ENCODE peak calls at places on chromosomes 12 and 14, in six cellular contexts. H is H9, G is neuronal stem cell, C is mesenchymal stem cell, O is trophoblast cell, E is IMR-90. N is an unnamed sample.

GRCh38 chr12:130521375-130522124 is 183.9 kb downstream of the PIWIL1 start:
- DNase-seq in H (no peak), G (no peak), C (no peak), O (no peak), E (no peak), N (no peak)

GRCh38 chr12:40693503-40693863 is 1.2 kb downstream of the CNTN1 start:
- DNase-seq in H (peak; percentile 70), G (peak; percentile 12), C (no peak), O (no peak), E (no peak), N (no peak)

GRCh38 chr14:22479781-22480464 is 109.1 kb downstream of the DAD1 start:
- DNase-seq in H (no peak), G (no peak), C (no peak), O (no peak), E (no peak), N (no peak)

GRCh38 chr12:110885152-110885840 is 35.1 kb downstream of the MYL2 start:
- DNase-seq in H (no peak), G (peak; percentile 49), C (no peak), O (no peak), E (no peak), N (no peak)

GRCh38 chr14:82385043-82385442 is 851.4 kb upstream of the SEL1L start:
- DNase-seq in H (no peak), G (no peak), C (no peak), O (no peak), E (no peak), N (no peak)

GRCh38 chr12:25322918-25323773 is 72.4 kb upstream of the KRAS start:
- DNase-seq in H (no peak), G (no peak), C (no peak), O (no peak), E (peak; percentile 46), N (no peak)

GRCh38 chr12:1054103-1054838 is 63.2 kb downstream of the ERC1 start:
- DNase-seq in H (no peak), G (peak; percentile 11), C (no peak), O (no peak), E (no peak), N (peak; percentile 1)

GRCh38 chr12:10075451-10075850 is 23.3 kb downstream of the CLEC1A start:
- DNase-seq in H (no peak), G (no peak), C (no peak), O (no peak), E (no peak), N (no peak)

GRCh38 chr14:32201196-32201815 is 539 bp upstream of the RNU6-7 start:
- DNase-seq in H (peak; percentile 97), G (peak; percentile 80), C (peak; percentile 74), O (peak; percentile 97), E (peak; percentile 33), N (peak; percentile 95)

GRCh38 chr12:57637364-57637763 is 4.4 kb upstream of the B4GALNT1 start:
- DNase-seq in H (no peak), G (no peak), C (no peak), O (no peak), E (no peak), N (no peak)

GRCh38 chr12:101951002-101951670 is 73.8 kb downstream of the DRAM1 start:
- DNase-seq in H (no peak), G (no peak), C (no peak), O (no peak), E (no peak), N (no peak)

GRCh38 chr14:77120771-77121743 is 20.5 kb downstream of the ZDHHC22 start:
- DNase-seq in H (peak; percentile 27), G (no peak), C (no peak), O (no peak), E (no peak), N (no peak)

GRCh38 chr14:104106471-104106991 is 21.0 kb downstream of the ASPG start:
- DNase-seq in H (peak; percentile 21), G (no peak), C (no peak), O (no peak), E (no peak), N (no peak)

GRCh38 chr14:94601961-94602391 is 10.2 kb upstream of the SERPINA3 start:
- DNase-seq in H (peak; percentile 40), G (no peak), C (peak; percentile 30), O (no peak), E (peak; percentile 89), N (no peak)

GRCh38 chr12:50542448-50542847 is 37.7 kb downstream of the DIP2B start:
- DNase-seq in H (no peak), G (no peak), C (no peak), O (no peak), E (peak; percentile 53), N (no peak)

GRCh38 chr14:51677738-51678137 is 26.0 kb downstream of the FRMD6 start:
- DNase-seq in H (no peak), G (no peak), C (no peak), O (no peak), E (no peak), N (no peak)

GRCh38 chr12:26274441-26275312 is 79.3 kb downstream of the SSPN start:
- DNase-seq in H (peak; percentile 44), G (no peak), C (peak; percentile 100), O (peak; percentile 72), E (peak; percentile 100), N (no peak)

GRCh38 chr12:28175098-28175589 is 15.1 kb upstream of the CCDC91 start:
- DNase-seq in H (no peak), G (no peak), C (no peak), O (no peak), E (no peak), N (no peak)

GRCh38 chr14:26859483-26859882 is 261.6 kb upstream of the NOVA1 start:
- DNase-seq in H (no peak), G (no peak), C (no peak), O (no peak), E (no peak), N (no peak)

GRCh38 chr14:84209021-84209420 is 1320.9 kb upstream of the FLRT2 start:
- DNase-seq in H (no peak), G (no peak), C (no peak), O (no peak), E (no peak), N (no peak)

GRCh38 chr12:84701041-84701440 is 211.6 kb downstream of the SLC6A15 start:
- DNase-seq in H (no peak), G (no peak), C (no peak), O (no peak), E (no peak), N (no peak)

GRCh38 chr14:79101388-79101787 is 931.2 kb downstream of the NRXN3 start:
- DNase-seq in H (no peak), G (no peak), C (no peak), O (no peak), E (no peak), N (no peak)

GRCh38 chr14:69693145-69693544 is 73.8 kb upstream of the SRSF5 start:
- DNase-seq in H (no peak), G (no peak), C (no peak), O (no peak), E (no peak), N (no peak)

GRCh38 chr12:22084852-22085251 is 38.8 kb downstream of the CMAS start:
- DNase-seq in H (no peak), G (no peak), C (no peak), O (no peak), E (no peak), N (no peak)

GRCh38 chr12:22083167-22083566 is 37.1 kb downstream of the CMAS start:
- DNase-seq in H (no peak), G (no peak), C (peak; percentile 52), O (peak; percentile 30), E (peak; percentile 35), N (no peak)

GRCh38 chr12:22082190-22082701 is 36.2 kb downstream of the CMAS start:
- DNase-seq in H (peak; percentile 44), G (no peak), C (no peak), O (no peak), E (no peak), N (no peak)
- H4K91ac ChIP-seq in H (no peak overlapping the region), G (no peak overlapping the region), C (no peak overlapping the region), O (no peak overlapping the region), E (no peak overlapping the region), N (no peak overlapping the region)

GRCh38 chr12:2082321-2082720 is 29.5 kb downstream of the CACNA1C start:
- DNase-seq in H (peak; percentile 52), G (no peak), C (no peak), O (no peak), E (no peak), N (no peak)

GRCh38 chr12:2080604-2081003 is 27.8 kb downstream of the CACNA1C start:
- DNase-seq in H (no peak), G (no peak), C (no peak), O (no peak), E (no peak), N (no peak)

GRCh38 chr12:2084553-2085296 is 31.9 kb downstream of the CACNA1C start:
- DNase-seq in H (no peak), G (no peak), C (peak; percentile 32), O (no peak), E (peak; percentile 89), N (no peak)

GRCh38 chr12:2083561-2083960 is 30.8 kb downstream of the CACNA1C start:
- DNase-seq in H (no peak), G (no peak), C (no peak), O (no peak), E (no peak), N (no peak)

DNA sequence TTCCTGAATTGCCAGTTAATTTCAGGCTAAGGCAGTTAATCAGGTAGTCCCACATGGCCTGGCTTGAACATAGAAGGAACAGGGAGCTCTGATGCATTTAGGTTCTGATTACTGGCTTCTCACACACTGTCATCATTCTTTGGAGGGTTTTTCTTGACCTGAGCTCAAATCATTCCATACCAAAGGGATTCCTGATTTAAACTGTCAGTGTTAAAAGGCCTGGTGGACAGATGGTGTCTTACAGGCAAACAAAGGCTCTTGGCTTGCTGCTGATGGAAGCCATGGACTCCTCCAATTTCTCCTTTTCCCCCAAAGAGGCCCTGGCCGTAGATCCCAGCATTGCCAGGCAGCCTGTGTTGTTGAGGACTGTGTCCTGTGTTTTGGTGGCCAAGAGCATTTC is 30.2 kb downstream of the CACNA1C start:
- DNase-seq in H (no peak), G (no peak), C (no peak), O (no peak), E (peak; percentile 43), N (no peak)
- H3K23ac ChIP-seq in H (no peak overlapping the region), G (no peak overlapping the region), C (no peak overlapping the region), O (no peak overlapping the region), E (no peak overlapping the region), N (no peak overlapping the region)

GRCh38 chr14:95677168-95677835 is 8.9 kb upstream of the TCL1B start:
- DNase-seq in H (no peak), G (no peak), C (no peak), O (no peak), E (no peak), N (no peak)
- H4K91ac ChIP-seq in H (no peak overlapping the region), G (no peak overlapping the region), C (no peak overlapping the region), O (no peak overlapping the region), E (no peak overlapping the region), N (no peak overlapping the region)

GRCh38 chr14:68076451-68076850 is 256.9 kb downstream of the RAD51B start:
- DNase-seq in H (no peak), G (no peak), C (no peak), O (no peak), E (peak; percentile 67), N (no peak)

GRCh38 chr14:68074765-68075381 is 255.3 kb downstream of the RAD51B start:
- DNase-seq in H (no peak), G (no peak), C (no peak), O (no peak), E (no peak), N (no peak)

GRCh38 chr14:68081489-68081888 is 261.9 kb downstream of the RAD51B start:
- DNase-seq in H (no peak), G (no peak), C (no peak), O (no peak), E (no peak), N (no peak)

GRCh38 chr14:68079941-68080697 is 260.5 kb downstream of the RAD51B start:
- DNase-seq in H (no peak), G (no peak), C (peak; percentile 55), O (no peak), E (peak; percentile 47), N (no peak)

GRCh38 chr14:68075382-68076029 is 255.9 kb downstream of the RAD51B start:
- DNase-seq in H (no peak), G (no peak), C (no peak), O (no peak), E (no peak), N (no peak)
- H3K23ac ChIP-seq in H (no peak overlapping the region), G (no peak overlapping the region), C (no peak overlapping the region), O (no peak overlapping the region), E (peak overlapping the region; percentile 48), N (no peak overlapping the region)

N was measured in H1.